ENCODE peak calls at places on chromosomes 7 and 10, in eight cellular contexts. Y is stimulated activated CD4-positive, alpha-beta T cell treated with anti-CD3 and anti-CD28 coated beads, Interleukin-4, amount 100 ng/mL, for 24 hours; B is GM06990; W is neural progenitor cell; N is stimulated activated CD8-positive, alpha-beta memory T cell treated with anti-CD3 and anti-CD28 coated beads, Interleukin-15, amount 100 ng/mL, for 1 hour; G is GM12865; R is anterior cingulate cortex; Q is CD8-positive, alpha-beta T cell. K is an unnamed sample.

GRCh38 chr10:70771311-70772194 is 13.6 kb downstream of the TBATA start:
- DNase-seq in Y (no peak), B (no peak), W (no peak), N (no peak), G (no peak), R (no peak), Q (no peak), K (no peak)

GRCh38 chr10:3898821-3899220 is 113.8 kb upstream of the KLF6 start:
- DNase-seq in Y (no peak), B (no peak), W (no peak), N (no peak), G (no peak), R (no peak), Q (no peak), K (no peak)

GRCh38 chr10:72258617-72259016 is 15.1 kb upstream of the DDIT4 start:
- DNase-seq in Y (no peak), B (no peak), W (no peak), N (no peak), G (no peak), R (no peak), Q (no peak), K (no peak)

GRCh38 chr10:71752391-71753090 is 20.8 kb downstream of the VSIR start:
- DNase-seq in Y (no peak), B (no peak), W (no peak), N (no peak), G (peak), R (no peak), Q (no peak), K (peak)

GRCh38 chr7:132590162-132590561 is 13.9 kb upstream of the PLXNA4 start:
- DNase-seq in Y (no peak), B (no peak), W (peak), N (no peak), G (no peak), R (no peak), Q (no peak), K (no peak)

GRCh38 chr7:112619343-112619742 is 138.6 kb downstream of the LSMEM1 start:
- DNase-seq in Y (no peak), B (no peak), W (no peak), N (no peak), G (no peak), R (no peak), Q (no peak), K (no peak)

GRCh38 chr7:151453326-151453791 is 13.4 kb upstream of the CRYGN start:
- DNase-seq in Y (no peak), B (no peak), W (peak), N (no peak), G (no peak), R (no peak), Q (no peak), K (no peak)

GRCh38 chr7:7496326-7496725 is 39.3 kb downstream of the COL28A1 start:
- DNase-seq in Y (no peak), B (no peak), W (no peak), N (no peak), G (no peak), R (no peak), Q (no peak), K (no peak)

GRCh38 chr7:137146552-137146961 is 197.0 kb downstream of the PTN start:
- DNase-seq in Y (no peak), B (no peak), W (no peak), N (no peak), G (no peak), R (no peak), Q (no peak), K (no peak)

GRCh38 chr7:603152-603941 is 83.7 kb upstream of the PDGFA start:
- DNase-seq in Y (peak), B (no peak), W (no peak), N (no peak), G (peak), R (no peak), Q (no peak), K (no peak)

GRCh38 chr7:42915356-42915755 is 3.5 kb upstream of the C7orf25 start:
- DNase-seq in Y (no peak), B (no peak), W (no peak), N (no peak), G (no peak), R (no peak), Q (no peak), K (no peak)

GRCh38 chr10:21084700-21085099 is 187.6 kb upstream of the NEBL start:
- DNase-seq in Y (no peak), B (no peak), W (no peak), N (no peak), G (peak), R (peak), Q (no peak), K (peak)

GRCh38 chr10:65949543-65949942 is 976.3 kb upstream of the LRRTM3 start:
- DNase-seq in Y (no peak), B (no peak), W (no peak), N (no peak), G (no peak), R (no peak), Q (no peak), K (no peak)

GRCh38 chr7:30149640-30150272 is 15.0 kb downstream of the MTURN start:
- DNase-seq in Y (no peak), B (no peak), W (no peak), N (no peak), G (no peak), R (no peak), Q (no peak), K (no peak)

GRCh38 chr10:103395754-103396066 is 565 bp downstream of the ATP5MK start:
- DNase-seq in Y (no peak), B (no peak), W (peak), N (no peak), G (no peak), R (no peak), Q (no peak), K (peak)

GRCh38 chr7:514651-515598 is 4.7 kb downstream of the PDGFA start:
- DNase-seq in Y (peak), B (no peak), W (peak), N (no peak), G (no peak), R (no peak), Q (no peak), K (peak)

GRCh38 chr10:92242910-92243671 is 47.8 kb downstream of the CPEB3 start:
- DNase-seq in Y (peak), B (no peak), W (peak), N (peak), G (peak), R (peak), Q (no peak), K (peak)

GRCh38 chr10:90288403-90288933 is 569.4 kb downstream of the HTR7 start:
- DNase-seq in Y (no peak), B (no peak), W (peak), N (no peak), G (peak), R (no peak), Q (no peak), K (no peak)

GRCh38 chr10:123868058-123868995 is 23.3 kb downstream of the CPXM2 start:
- DNase-seq in Y (no peak), B (no peak), W (no peak), N (no peak), G (no peak), R (no peak), Q (no peak), K (no peak)

K was measured in NAMALWA.